ENCODE peak calls at places on chromosomes 11 and 22, in five cellular contexts. Y is endothelial cell of umbilical vein, G is prostate gland, N is spleen, B is sigmoid colon. U is an unnamed sample.

GRCh38 chr11:73271936-73272679 is at the start of gene P2RY6:
- DNase-seq in Y (no peak), G (no peak), N (no peak), B (peak; percentile 70), U (peak; percentile 74)

GRCh38 chr11:123235117-123235686 is 40.2 kb upstream of the CLMP start:
- DNase-seq in Y (peak; percentile 41), G (no peak), N (peak; percentile 79), B (peak; percentile 86), U (no peak)

GRCh38 chr11:115921540-115921939 is 417.3 kb upstream of the CADM1 start:
- DNase-seq in Y (no peak), G (no peak), N (no peak), B (no peak), U (no peak)

GRCh38 chr22:43862074-43862881 is at the start of gene SULT4A1:
- DNase-seq in Y (no peak), G (no peak), N (peak; percentile 52), B (peak; percentile 62), U (peak; percentile 82)

GRCh38 chr22:29380856-29381255 is 7.5 kb downstream of the AP1B1 start:
- DNase-seq in Y (no peak), G (no peak), N (no peak), B (no peak), U (no peak)

GRCh38 chr11:110046759-110047386 is 46.3 kb upstream of the ZC3H12C start:
- DNase-seq in Y (no peak), G (no peak), N (no peak), B (no peak), U (no peak)

GRCh38 chr11:75289919-75290318 is 49.3 kb downstream of the TPBGL start:
- DNase-seq in Y (no peak), G (no peak), N (no peak), B (no peak), U (no peak)

GRCh38 chr11:133040289-133040893 is 491.9 kb downstream of the OPCML start:
- DNase-seq in Y (no peak), G (no peak), N (no peak), B (no peak), U (no peak)

GRCh38 chr11:44833869-44834452 is 107.2 kb downstream of the TSPAN18 start:
- DNase-seq in Y (no peak), G (no peak), N (no peak), B (no peak), U (no peak)

GRCh38 chr11:117734596-117734995 is 62.4 kb downstream of the DSCAML1 start:
- DNase-seq in Y (no peak), G (no peak), N (peak; percentile 32), B (no peak), U (no peak)

DNA sequence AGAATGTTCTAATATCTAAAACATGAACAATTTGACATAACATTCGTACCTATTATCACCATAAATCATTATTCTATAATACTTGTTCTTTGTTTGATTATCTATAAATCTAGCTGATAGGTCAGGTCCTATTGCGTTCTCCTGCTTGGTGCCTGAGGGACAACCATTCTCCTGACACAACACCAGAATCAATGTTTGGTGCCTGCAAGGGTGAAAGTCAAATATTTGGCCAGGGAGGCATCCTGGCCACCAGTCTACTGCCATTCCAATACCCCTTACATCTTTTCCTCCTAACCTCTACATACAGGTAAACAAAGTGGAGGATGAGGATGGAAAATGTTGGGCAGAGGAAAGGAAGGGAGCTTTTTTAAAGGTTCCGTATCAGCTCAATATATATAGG is 69.8 kb downstream of the RSF1 start:
- DNase-seq in Y (no peak), G (no peak), N (no peak), B (no peak), U (no peak)
- H3K27ac ChIP-seq in Y (no peak overlapping the region), G (no peak overlapping the region), N (no peak overlapping the region), B (no peak overlapping the region), U (no peak overlapping the region)

DNA sequence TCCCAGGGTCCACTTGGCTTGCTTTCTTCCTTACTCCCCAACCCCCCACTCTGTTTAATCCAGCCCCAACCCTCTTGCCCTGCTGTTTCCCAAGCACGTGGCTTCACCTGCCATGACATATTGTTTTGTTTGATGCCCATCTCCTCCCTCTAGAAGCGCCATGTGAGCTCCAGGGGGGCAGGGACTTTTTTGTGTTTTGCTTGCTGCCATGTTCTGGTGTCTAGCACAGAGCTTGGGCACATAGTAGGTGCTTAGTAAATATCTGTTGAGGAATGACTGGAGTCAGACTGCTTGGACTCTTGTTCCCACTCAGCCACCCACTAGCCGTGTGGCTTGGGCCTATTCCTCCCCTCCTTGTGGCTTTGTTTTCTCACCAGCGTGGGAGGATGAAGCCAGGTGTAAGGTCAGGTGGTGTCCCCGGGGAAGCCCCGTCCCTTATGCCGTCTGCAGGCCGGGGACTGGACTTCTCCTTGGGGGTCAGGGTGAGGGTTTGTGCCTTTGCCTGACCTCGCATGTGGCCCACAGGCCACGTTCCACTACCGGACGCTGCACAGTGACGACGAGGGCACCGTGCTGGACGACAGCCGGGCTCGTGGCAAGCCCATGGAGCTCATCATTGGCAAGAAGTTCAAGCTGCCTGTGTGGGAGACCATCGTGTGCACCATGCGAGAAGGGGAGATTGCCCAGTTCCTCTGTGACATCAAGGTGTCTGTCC is 3.8 kb downstream of the AIP start:
- DNase-seq in Y (no peak), G (no peak), N (no peak), B (no peak), U (no peak)
- TF ChIP-seq POLR2A in Y (no peak), G (no peak), N (no peak), B (no peak), U (no peak)

DNA sequence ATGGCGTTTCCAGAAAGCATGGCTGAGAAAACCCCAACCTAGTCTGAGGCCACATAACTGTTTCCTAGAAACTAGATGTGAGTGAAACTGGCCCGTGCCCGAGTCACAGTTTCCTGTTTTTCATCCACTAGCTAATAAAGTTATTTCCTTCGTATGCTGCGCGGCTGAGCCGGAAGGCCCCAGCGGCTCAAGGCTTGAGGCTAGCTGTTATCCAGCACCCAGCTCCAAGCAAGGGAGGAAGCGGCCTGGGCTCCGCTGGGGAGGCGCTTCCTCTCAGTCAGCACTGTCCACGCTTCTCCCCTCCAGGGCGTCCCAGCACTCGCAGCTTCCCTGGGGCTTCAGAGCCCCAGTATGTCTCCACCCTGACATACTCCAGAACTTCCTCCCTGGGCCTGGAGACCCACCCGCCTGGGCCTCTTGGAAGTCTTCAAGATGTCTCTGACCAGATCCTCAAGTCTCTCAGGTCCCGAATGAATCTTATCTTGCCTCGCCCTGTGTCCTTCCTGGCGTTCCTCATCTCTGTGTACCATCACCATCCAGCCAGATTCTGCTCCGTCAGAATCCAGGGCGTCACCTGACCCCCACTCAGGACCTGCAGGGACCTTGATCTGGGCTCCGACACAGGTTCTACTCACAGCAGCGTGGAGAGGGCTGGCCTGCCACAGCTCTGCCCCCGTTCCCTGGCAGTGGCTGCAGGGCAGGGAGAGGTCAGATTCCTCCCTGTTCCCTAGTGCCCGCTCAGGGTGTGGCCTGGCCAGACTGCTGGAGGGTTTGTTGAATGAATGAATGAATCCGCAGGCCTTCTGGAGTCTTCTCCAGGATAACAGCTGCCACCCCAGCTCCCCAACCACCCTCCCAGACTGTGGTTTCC is 81.9 kb downstream of the LRRC32 start:
- DNase-seq in Y (peak; percentile 99), G (no peak), N (peak; percentile 90), B (peak; percentile 85), U (peak; percentile 75)
- TF ChIP-seq POLR2AphosphoS5 in Y (peak; percentile 95), G (peak; percentile 10), N (peak; percentile 81), B (peak; percentile 14), U (peak; percentile 58)

DNA sequence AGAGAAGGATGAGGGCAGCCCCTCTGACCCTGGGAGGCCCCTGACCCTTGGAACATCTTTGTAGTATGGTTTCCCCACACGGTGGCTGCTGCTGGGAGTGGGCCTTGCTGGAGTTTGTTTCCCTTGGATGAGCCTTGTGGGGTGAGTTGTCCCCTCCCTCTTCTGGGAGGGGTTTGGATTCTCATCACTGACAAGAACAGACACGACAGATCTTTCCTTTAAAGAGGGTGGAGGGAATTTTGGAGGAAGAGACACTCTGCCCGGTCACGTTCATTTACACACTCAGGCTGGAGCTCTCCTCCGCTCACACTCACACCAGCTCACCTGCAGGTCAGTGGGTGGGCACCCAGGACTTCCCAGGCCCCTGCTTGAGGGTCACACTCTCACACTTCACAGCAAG is 31.7 kb downstream of the POU2F3 start:
- DNase-seq in Y (no peak), G (no peak), N (no peak), B (no peak), U (no peak)
- H3K27ac ChIP-seq in Y (no peak overlapping the region), G (no peak overlapping the region), N (no peak overlapping the region), B (no peak overlapping the region), U (no peak overlapping the region)

GRCh38 chr11:83034673-83035014 is 37.1 kb downstream of the RAB30 start:
- DNase-seq in Y (no peak), G (no peak), N (no peak), B (no peak), U (no peak)

GRCh38 chr11:83036701-83037100 is 35.0 kb downstream of the RAB30 start:
- DNase-seq in Y (no peak), G (no peak), N (no peak), B (no peak), U (no peak)

GRCh38 chr11:83035070-83035854 is 36.4 kb downstream of the RAB30 start:
- DNase-seq in Y (no peak), G (no peak), N (no peak), B (no peak), U (no peak)

GRCh38 chr11:83033367-83033766 is 38.3 kb downstream of the RAB30 start:
- DNase-seq in Y (no peak), G (no peak), N (no peak), B (no peak), U (no peak)

GRCh38 chr11:83033972-83034672 is 37.6 kb downstream of the RAB30 start:
- DNase-seq in Y (peak; percentile 47), G (no peak), N (no peak), B (peak; percentile 71), U (no peak)
- TF ChIP-seq POLR2A in Y (no peak), G (no peak), N (no peak), B (no peak), U (no peak)

GRCh38 chr22:50342651-50343540 is at the start of gene PPP6R2:
- DNase-seq in Y (peak; percentile 44), G (peak; percentile 76), N (peak; percentile 97), B (peak; percentile 90), U (peak; percentile 99)
- TF ChIP-seq POLR2AphosphoS5 in Y (peak; percentile 86), G (no peak), N (peak; percentile 63), B (peak; percentile 52), U (peak; percentile 23)

GRCh38 chr22:45771711-45772110 is 100.1 kb downstream of the ATXN10 start:
- DNase-seq in Y (no peak), G (no peak), N (no peak), B (no peak), U (no peak)
- H3K27ac ChIP-seq in Y (no peak overlapping the region), G (no peak overlapping the region), N (no peak overlapping the region), B (no peak overlapping the region), U (no peak overlapping the region)

DNA sequence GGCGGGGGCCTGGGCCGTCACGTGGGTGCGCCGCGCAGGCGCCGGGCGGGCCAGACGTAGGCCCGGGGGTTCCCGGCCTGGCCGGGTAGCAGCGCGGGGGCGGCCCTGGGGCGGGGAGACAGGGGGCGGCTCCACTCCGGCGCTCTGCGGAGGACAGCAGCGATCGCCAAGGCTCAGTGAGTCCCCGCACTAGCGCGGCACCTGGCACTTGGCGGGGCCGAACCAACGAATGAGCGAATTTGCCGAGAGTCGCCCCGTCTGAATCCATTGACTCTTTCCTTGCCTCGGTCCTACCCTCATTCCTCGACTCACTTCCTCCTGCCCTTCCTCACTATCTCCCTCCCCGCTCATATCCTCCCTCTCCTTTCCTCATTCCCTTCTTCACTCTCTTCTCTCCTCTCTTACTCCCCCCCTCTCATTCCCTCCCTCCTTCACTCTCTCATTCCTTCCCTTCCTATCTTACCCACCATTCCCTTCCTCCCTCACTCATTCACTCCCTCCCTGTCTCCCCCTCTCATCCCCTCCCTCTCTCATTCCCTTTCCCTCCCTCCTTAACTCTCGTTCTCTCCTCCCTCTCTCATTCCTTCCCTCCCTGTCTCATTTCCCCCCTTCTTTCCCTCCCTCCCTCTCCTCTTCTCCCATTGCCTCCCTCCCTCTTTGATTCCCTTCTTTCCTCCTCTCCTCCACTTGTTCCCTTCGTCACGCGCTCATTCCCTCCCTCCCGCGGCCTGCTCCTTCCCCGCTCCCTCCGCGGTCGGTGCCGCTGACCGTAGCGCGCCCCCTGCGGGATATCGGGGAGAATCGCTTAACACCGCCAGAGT is 476 bp upstream of the KLHL22 start:
- DNase-seq in Y (peak; percentile 91), G (peak; percentile 91), N (peak; percentile 99), B (peak; percentile 96), U (peak; percentile 99)
- TF ChIP-seq POLR2A in Y (peak; percentile 93), G (peak; percentile 90), N (no peak), B (peak; percentile 80), U (no peak)

U was measured in upper lobe of left lung.